ENCODE peak calls at places on chromosome 1, in ten cellular contexts. E is fibroblast of lung; D is lower lobe of right lung; C is activated CD4-positive, alpha-beta T cell treated with anti-CD3 and anti-CD28 coated beads, Interleukin-2, amount 10 ng/mL, durations not matched to agents 7 days and 5 days; A is myocyte; Z is effector memory CD4-positive, alpha-beta T cell; L is skeletal muscle cell; G is M059J; P is GOT3; W is cardiac muscle cell. X is an unnamed sample.
A peak's percentile ranks its signal among the peaks of the same experiment; 100 is the strongest.

GRCh38 chr1:219567341-219567947 is 45.5 kb downstream of the ZC3H11B start:
- DNase-seq in E (peak; percentile 80), D (no peak), C (no peak), A (peak; percentile 37), Z (no peak), L (no peak), G (peak; percentile 66), P (no peak), W (peak; percentile 83), X (no peak)

GRCh38 chr1:117627562-117628165 is 21.8 kb downstream of the TENT5C start:
- DNase-seq in E (no peak), D (peak; percentile 68), C (no peak), A (no peak), Z (no peak), L (no peak), G (no peak), P (no peak), W (no peak), X (no peak)

GRCh38 chr1:16038620-16038912 is 5.0 kb upstream of the CLCNKB start:
- DNase-seq in E (no peak), D (no peak), C (no peak), A (no peak), Z (no peak), L (no peak), G (peak; percentile 50), P (no peak), W (no peak), X (no peak)

GRCh38 chr1:209600541-209600940 is 17.0 kb downstream of the CAMK1G start:
- DNase-seq in E (no peak), D (no peak), C (no peak), A (no peak), Z (no peak), L (no peak), G (peak; percentile 72), P (no peak), W (no peak), X (no peak)

GRCh38 chr1:71733121-71733520 is 549.2 kb downstream of the NEGR1 start:
- DNase-seq in E (no peak), D (no peak), C (no peak), A (no peak), Z (no peak), L (no peak), G (no peak), P (no peak), W (no peak), X (no peak)

GRCh38 chr1:168939131-168939946 is 167.2 kb upstream of the ATP1B1 start:
- DNase-seq in E (no peak), D (no peak), C (no peak), A (no peak), Z (no peak), L (no peak), G (no peak), P (no peak), W (no peak), X (no peak)

GRCh38 chr1:203915811-203916210 is 54.4 kb downstream of the SNRPE start:
- DNase-seq in E (peak; percentile 48), D (no peak), C (no peak), A (no peak), Z (no peak), L (no peak), G (peak; percentile 76), P (no peak), W (no peak), X (no peak)

GRCh38 chr1:24963099-24963872 is 33.2 kb upstream of the RUNX3 start:
- DNase-seq in E (no peak), D (no peak), C (peak; percentile 74), A (no peak), Z (peak; percentile 7), L (no peak), G (no peak), P (no peak), W (no peak), X (no peak)

X was measured in mucosa of gallbladder.